ENCODE peak calls at places on chromosome 19, in five cellular contexts. Q is CD4-positive, alpha-beta memory T cell; B is transverse colon; M is trophoblast cell; F is CD4-positive, CD25-positive, alpha-beta regulatory T cell. C is an unnamed sample. For H3K9me3, the result is how much of the 10 kb centered on the place peaks cover.

GRCh38 chr19:31356587-31357314 is 7.5 kb upstream of the TSHZ3 start:
- DNase-seq in B (peak), Q (peak), F (peak), M (no peak), C (no peak)

GRCh38 chr19:9584073-9584833 is at the start of gene ZNF121:
- DNase-seq in F (peak), Q (peak), B (peak), M (peak), C (peak)

GRCh38 chr19:47005164-47005641 is 14.4 kb upstream of the NPAS1 start:
- DNase-seq in M (no peak), B (no peak), F (no peak), Q (no peak), C (no peak)

GRCh38 chr19:15264061-15264932 is 32.0 kb upstream of the EPHX3 start:
- DNase-seq in B (peak), M (peak), Q (peak), F (peak), C (peak)

GRCh38 chr19:54949412-54949811 is 2.1 kb upstream of the NLRP7 start:
- DNase-seq in B (peak), F (no peak), M (no peak), Q (no peak), C (no peak)

GRCh38 chr19:19464339-19465098 is 50.8 kb downstream of the TSSK6 start:
- DNase-seq in B (no peak), F (no peak), M (peak), Q (no peak), C (peak)

GRCh38 chr19:47094557-47095517 is 18.7 kb downstream of the ZC3H4 start:
- DNase-seq in Q (peak), F (no peak), M (no peak), B (peak), C (no peak)

GRCh38 chr19:18417250-18418033 is 1.8 kb upstream of the SSBP4 start:
- DNase-seq in B (peak), F (no peak), Q (no peak), M (peak), C (peak)

GRCh38 chr19:14686411-14686810 is 3.4 kb upstream of the ZNF333 start:
- DNase-seq in Q (peak), M (peak), F (no peak), B (peak), C (peak)

GRCh38 chr19:10295305-10295846 is 5.6 kb downstream of the ICAM5 start:
- DNase-seq in Q (peak), B (peak), M (no peak), F (peak), C (no peak)

GRCh38 chr19:51698296-51698695 is 5.2 kb downstream of the SPACA6 start:
- DNase-seq in M (no peak), F (no peak), Q (no peak), B (no peak), C (peak)

DNA sequence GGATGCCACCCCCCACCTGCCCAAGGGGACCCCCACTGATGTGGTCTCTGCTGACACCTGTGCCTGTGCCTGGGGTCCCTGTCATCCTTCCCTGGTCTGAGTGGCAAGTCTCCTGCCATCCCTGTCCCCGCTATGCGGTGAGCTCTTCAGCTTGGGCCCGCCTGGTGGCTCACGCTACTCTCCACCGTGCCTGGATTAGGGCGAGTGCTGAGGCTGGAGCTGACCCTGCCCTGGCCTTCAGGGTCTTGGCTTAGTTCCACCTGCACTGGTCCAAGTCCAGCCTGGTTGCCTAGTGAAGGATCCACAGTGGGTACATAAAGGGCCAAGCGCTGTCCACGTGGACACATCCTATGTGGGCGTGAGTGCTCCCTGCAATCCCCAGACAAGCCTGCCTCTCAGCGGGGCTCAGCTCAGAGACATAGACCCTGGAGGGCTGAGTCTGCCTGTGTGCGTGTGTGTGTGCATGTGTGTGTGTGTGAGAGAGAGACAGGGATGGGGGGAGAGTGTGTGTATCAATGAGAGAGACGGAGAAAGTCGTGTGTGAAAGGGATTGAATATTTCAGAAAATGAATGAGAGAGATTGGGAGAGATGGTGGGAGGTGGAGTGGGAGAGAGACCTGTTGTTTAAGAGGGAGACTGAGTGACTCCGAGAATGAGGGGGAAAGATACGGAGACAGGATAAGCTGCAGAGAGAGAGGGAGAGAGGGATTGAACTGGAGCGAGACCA is 22.2 kb downstream of the WTIP start:
- DNase-seq in Q (no peak), F (no peak), B (no peak), M (no peak), C (no peak)
- H3K9me3 ChIP-seq in Q (under half), F (under half), B (under half), M (under half), C (under half)

GRCh38 chr19:23901360-23901759 is 13.3 kb upstream of the ZNF726 start:
- DNase-seq in M (no peak), Q (no peak), F (no peak), B (no peak), C (no peak)

GRCh38 chr19:23896912-23897311 is 17.8 kb upstream of the ZNF726 start:
- DNase-seq in M (no peak), F (no peak), Q (no peak), B (no peak), C (no peak)
- H3K9me3 ChIP-seq in M (under half), F (under half), Q (under half), B (under half), C (under half)

GRCh38 chr19:38287604-38288003 is 16.4 kb upstream of the C19orf33 start:
- DNase-seq in Q (no peak), M (no peak), B (no peak), F (no peak), C (no peak)
- H3K9me3 ChIP-seq in Q (under half), M (under half), B (under half), F (under half), C (under half)

DNA sequence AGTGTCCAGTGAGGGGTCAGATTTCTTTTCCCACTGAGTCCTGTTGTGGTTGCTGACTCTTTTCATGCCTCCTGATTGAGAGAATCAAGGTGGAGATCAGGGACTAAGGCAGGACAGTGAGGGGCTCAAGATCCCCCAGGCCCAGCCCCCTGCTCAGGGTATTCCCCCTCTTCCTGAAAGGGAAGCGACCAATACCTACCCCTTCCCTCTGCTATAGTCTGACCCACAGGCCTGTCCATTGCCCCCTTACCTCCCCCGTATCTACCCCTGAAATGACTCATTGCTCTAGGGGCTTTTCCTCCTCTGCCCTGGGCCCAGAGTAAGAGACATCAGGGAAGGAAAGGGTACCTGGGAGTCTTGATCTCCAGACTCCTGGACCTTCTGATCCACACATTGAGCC is 1320.5 kb downstream of the UQCRFS1 start:
- DNase-seq in B (no peak), Q (no peak), M (no peak), F (no peak), C (no peak)
- H3K9me3 ChIP-seq in B (under half), Q (under half), M (half or more), F (under half), C (under half)

DNA sequence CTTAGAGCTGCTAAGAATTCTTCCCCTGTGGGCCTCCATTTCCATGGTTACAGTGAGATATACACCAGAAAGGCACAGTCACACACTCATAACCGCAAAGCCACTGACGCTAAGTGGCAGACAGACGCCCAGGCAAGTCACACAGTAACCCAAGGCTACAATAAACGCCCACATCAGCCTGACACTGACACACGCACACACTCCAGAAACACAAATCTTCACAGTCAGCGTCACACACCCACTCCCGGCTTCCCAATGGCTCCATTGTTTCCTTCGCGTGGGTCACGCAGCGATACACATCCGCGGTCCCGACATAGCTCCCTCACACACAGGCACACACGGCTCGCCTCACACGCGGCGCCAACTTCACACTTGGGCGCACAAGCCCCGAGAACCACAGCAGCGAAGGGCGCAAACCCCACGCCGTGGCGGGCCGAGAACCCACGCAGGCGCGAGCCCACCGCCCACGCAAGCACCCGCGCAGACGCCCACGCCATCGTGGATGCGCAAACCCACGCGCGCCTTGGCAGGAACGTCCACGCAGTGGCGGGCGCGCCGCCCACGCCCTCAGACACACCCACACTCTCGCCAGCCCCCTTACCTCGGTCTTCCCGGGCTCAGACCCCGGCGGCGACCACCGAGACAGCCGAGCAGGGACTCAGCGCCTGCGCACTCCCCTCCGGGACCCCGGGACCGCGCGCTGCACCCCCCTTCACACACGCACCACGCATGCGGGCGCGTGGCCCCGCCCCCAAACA is at the start of gene ZNF667:
- DNase-seq in F (peak), B (no peak), M (no peak), Q (no peak), C (peak)
- H3K9me3 ChIP-seq in F (half or more), B (under half), M (under half), Q (under half), C (under half)

DNA sequence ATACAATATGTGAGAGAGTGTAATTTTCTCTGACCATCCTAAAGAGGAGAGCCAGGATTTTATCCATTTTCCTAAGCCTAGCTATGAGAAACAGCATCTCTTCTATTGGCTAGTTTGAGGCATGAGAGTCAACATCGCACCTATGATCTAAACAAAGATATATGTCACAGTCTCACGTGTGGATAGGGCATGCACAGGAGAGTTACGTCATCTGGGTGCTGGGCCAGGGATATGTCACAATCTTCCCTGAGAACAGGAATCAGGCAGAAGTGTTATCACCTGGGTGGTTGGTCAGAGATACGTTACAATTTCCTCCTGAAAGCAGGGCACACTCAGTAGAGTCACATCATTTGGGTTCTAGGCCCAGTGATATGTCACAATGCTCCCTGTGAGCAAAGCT is 53.9 kb upstream of the ZNF730 start:
- DNase-seq in B (no peak), F (no peak), Q (no peak), M (no peak), C (no peak)
- H3K9me3 ChIP-seq in B (under half), F (under half), Q (under half), M (under half), C (under half)

GRCh38 chr19:16891696-16892382 is 3.0 kb downstream of the F2RL3 start:
- DNase-seq in Q (no peak), F (no peak), M (no peak), B (no peak), C (no peak)

GRCh38 chr19:16888629-16889371 is at the start of gene F2RL3:
- DNase-seq in B (peak), F (no peak), M (no peak), Q (no peak), C (no peak)

GRCh38 chr19:16889429-16889882 is 657 bp downstream of the F2RL3 start:
- DNase-seq in B (no peak), Q (no peak), M (no peak), F (no peak), C (no peak)

GRCh38 chr19:16890461-16891184 is 1.8 kb downstream of the F2RL3 start:
- DNase-seq in M (no peak), B (no peak), F (no peak), Q (no peak), C (no peak)

DNA sequence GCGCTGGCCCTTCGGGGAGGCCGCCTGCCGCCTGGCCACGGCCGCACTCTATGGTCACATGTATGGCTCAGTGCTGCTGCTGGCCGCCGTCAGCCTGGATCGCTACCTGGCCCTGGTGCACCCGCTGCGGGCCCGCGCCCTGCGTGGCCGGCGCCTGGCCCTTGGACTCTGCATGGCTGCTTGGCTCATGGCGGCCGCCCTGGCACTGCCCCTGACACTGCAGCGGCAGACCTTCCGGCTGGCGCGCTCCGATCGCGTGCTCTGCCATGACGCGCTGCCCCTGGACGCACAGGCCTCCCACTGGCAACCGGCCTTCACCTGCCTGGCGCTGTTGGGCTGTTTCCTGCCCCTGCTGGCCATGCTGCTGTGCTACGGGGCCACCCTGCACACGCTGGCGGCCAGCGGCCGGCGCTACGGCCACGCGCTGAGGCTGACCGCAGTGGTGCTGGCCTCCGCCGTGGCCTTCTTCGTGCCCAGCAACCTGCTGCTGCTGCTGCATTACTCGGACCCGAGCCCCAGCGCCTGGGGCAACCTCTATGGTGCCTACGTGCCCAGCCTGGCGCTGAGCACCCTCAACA is 1.2 kb downstream of the F2RL3 start:
- DNase-seq in B (no peak), M (no peak), Q (no peak), F (no peak), C (no peak)
- H3K9me3 ChIP-seq in B (under half), M (under half), Q (under half), F (under half), C (under half)

C was measured in fibroblast of lung.